ENCODE peak calls at places on chromosomes 11 and 22, in eight cellular contexts. Y is hepatocyte; P is CD8-positive, alpha-beta T cell; G is pancreas; C is spleen; S is brain microvascular endothelial cell; E is fibroblast of lung; A is kidney. K is an unnamed sample.

GRCh38 chr22:27900153-27900552 is 18.9 kb downstream of the PITPNB start:
- DNase-seq in Y (no peak), P (no peak), G (no peak), C (no peak), S (no peak), E (no peak), A (no peak), K (no peak)

GRCh38 chr11:111206472-111206871 is 39.1 kb upstream of the POU2AF2 start:
- DNase-seq in Y (no peak), P (no peak), G (no peak), C (no peak), S (peak), E (peak), A (no peak), K (no peak)

GRCh38 chr11:47330002-47330911 is 22.2 kb downstream of the MYBPC3 start:
- DNase-seq in Y (no peak), P (no peak), G (no peak), C (peak), S (no peak), E (no peak), A (no peak), K (peak)

GRCh38 chr11:45665206-45665932 is at the start of gene CHST1:
- DNase-seq in Y (peak), P (no peak), G (peak), C (peak), S (no peak), E (no peak), A (peak), K (peak)

GRCh38 chr11:14081541-14082211 is 119.2 kb downstream of the SPON1 start:
- DNase-seq in Y (no peak), P (no peak), G (no peak), C (no peak), S (no peak), E (no peak), A (no peak), K (no peak)

GRCh38 chr22:24420072-24420976 is 7.1 kb upstream of the ADORA2A start:
- DNase-seq in Y (no peak), P (no peak), G (peak), C (peak), S (no peak), E (no peak), A (peak), K (peak)

GRCh38 chr11:528166-528814 is 7.1 kb downstream of the HRAS start:
- DNase-seq in Y (peak), P (no peak), G (no peak), C (no peak), S (no peak), E (no peak), A (no peak), K (no peak)

GRCh38 chr11:20566591-20567434 is 32.6 kb upstream of the SLC6A5 start:
- DNase-seq in Y (no peak), P (no peak), G (no peak), C (no peak), S (no peak), E (no peak), A (no peak), K (no peak)

GRCh38 chr11:69860244-69860643 is 41.0 kb upstream of the FGF3 start:
- DNase-seq in Y (no peak), P (no peak), G (no peak), C (no peak), S (no peak), E (no peak), A (no peak), K (no peak)

GRCh38 chr11:92136792-92137191 is 87.8 kb upstream of the FAT3 start:
- DNase-seq in Y (peak), P (no peak), G (no peak), C (no peak), S (no peak), E (no peak), A (no peak), K (no peak)

GRCh38 chr22:33923033-33923432 is 2.8 kb upstream of the LARGE1 start:
- DNase-seq in Y (no peak), P (no peak), G (no peak), C (no peak), S (no peak), E (no peak), A (no peak), K (no peak)

GRCh38 chr11:44519989-44520737 is 45.3 kb upstream of the CD82 start:
- DNase-seq in Y (peak), P (no peak), G (no peak), C (no peak), S (no peak), E (peak), A (no peak), K (peak)

DNA sequence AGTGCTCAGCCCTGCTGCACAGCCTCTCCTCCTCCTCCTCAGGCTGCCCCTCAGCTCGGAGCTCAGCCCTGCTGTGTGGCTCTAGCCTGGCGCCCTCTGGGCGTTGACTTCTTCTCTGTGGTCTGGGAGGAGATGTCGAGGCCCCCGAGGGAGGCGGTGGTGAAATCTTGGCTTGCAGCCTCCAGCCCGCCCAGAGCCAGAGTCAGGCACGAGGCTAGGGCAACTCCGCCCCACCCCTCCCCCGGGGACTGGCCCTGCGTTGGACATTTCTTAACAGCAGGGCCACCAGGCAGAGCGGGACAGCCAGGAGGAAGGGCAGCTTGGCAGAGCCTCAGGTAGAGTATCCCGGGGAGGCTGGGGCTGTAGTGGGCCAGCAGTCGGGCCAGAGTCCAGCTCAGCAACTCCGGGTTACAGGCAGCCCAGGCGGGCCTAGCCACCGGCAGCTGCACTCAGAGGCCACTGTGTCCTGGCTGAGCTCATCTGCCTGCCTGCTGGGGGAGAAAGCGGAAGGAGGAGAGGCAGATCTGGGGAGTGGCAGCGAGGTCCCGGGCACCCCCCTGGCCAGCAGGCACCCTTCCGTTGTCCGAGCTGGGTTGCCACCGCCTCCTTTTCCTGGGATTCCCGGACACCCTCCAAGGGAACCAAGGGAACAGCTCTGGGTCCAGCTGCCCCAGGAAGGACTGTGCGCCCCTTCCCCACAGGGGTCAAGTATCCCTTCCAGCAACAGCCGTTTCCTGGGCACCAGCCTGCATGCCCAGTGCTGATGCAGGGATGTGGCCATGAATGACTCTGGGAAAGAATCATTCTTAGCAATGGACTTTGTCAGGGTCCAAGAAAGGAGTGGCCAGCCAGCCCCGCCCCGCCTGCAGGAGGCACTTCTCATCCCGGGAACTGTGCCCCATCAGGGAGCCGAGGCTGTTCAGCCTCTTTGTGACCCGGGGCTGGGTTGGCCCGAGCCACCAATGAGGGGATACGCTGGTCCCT is at the start of gene ALDH3B1:
- DNase-seq in Y (peak), P (no peak), G (peak), C (peak), S (peak), E (peak), A (peak), K (peak)
- TF ChIP-seq CTCF in Y (no peak), P (no peak), G (no peak), C (no peak), S (peak), E (no peak), A (no peak), K (peak)

GRCh38 chr22:42945027-42945426 is 69.9 kb downstream of the PACSIN2 start:
- DNase-seq in Y (no peak), P (no peak), G (no peak), C (no peak), S (no peak), E (no peak), A (no peak), K (no peak)
- H3K27ac ChIP-seq in Y (no peak), P (no peak), G (no peak), C (peak), S (no peak), E (no peak), A (no peak), K (peak)

GRCh38 chr11:63569570-63569969 is 6.4 kb upstream of the PLAAT2 start:
- DNase-seq in Y (no peak), P (no peak), G (no peak), C (no peak), S (no peak), E (no peak), A (no peak), K (no peak)

GRCh38 chr11:63572026-63572688 is 9.0 kb upstream of the PLAAT2 start:
- DNase-seq in Y (no peak), P (no peak), G (no peak), C (no peak), S (no peak), E (no peak), A (no peak), K (no peak)

GRCh38 chr11:63574856-63575602 is 11.8 kb upstream of the PLAAT2 start:
- DNase-seq in Y (peak), P (no peak), G (peak), C (no peak), S (no peak), E (peak), A (no peak), K (no peak)

DNA sequence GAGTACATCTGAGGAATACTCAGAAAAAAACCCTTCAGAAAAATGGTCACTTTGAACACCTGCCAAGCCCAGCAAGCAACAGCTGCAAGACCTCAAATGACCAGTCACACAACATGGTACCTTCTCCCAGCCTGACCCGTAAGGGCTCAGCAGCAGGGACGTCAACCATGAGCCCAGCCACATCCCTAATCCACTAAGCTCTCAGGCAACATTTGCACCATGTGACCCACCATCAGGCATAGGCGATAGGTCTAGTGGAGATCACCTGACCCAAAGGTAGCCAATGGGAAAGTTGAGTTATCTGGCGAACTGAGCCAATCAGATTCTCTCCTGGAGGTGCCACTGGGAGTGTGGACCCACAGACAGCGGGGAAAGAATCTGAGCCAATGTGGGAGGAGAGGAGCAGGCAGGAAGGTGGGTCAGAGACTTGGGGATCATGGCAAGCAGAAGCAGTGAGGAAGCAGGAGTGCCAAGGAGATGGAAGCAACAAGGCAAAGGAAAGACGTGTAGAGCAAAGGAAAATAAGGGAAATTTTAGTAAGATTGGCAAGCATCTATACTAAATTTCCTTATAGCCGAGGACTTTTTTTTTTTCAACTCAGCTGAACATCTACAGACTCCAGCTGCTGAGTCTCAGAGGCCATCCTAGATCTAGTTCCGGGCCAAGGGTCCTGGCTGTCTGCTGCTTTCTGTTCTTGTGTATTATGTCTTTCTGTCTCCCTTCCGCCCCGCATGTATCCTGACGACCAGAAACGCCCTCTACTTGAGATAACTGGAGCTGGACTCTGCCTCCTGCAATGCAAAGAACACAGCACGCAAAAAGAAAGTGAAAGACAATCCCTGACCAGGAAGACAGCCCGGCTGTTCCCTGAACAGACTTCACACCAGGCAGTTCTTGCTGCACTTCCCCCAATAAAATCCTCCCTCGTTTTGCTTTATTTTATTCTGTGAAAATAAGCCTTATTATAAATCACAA is 11.0 kb upstream of the PLAAT2 start:
- DNase-seq in Y (peak), P (peak), G (peak), C (no peak), S (peak), E (peak), A (no peak), K (peak)
- TF ChIP-seq CTCF in Y (no peak), P (no peak), G (no peak), C (peak), S (peak), E (peak), A (no peak), K (no peak)

GRCh38 chr11:10658621-10659338 is 34.8 kb downstream of the IRAG1 start:
- DNase-seq in Y (no peak), P (no peak), G (no peak), C (no peak), S (no peak), E (no peak), A (no peak), K (peak)
- H3K27ac ChIP-seq in Y (peak), P (no peak), G (peak), C (peak), S (peak), E (peak), A (peak), K (peak)